ENCODE peak calls at places on chromosomes 2 and 18, in seven cellular contexts. A is breast epithelium, X is HepG2, U is dorsolateral prefrontal cortex, S is NB4, M is GM23248, N is fibroblast of pulmonary artery. Y is an unnamed sample.

GRCh38 chr18:59834267-59834666 is 65.5 kb upstream of the PMAIP1 start:
- DNase-seq in A (no peak), X (no peak), U (no peak), S (no peak), M (no peak), N (no peak), Y (no peak)

GRCh38 chr2:236969767-236970655 is 115.7 kb upstream of the COPS8 start:
- DNase-seq in A (no peak), X (no peak), U (no peak), S (no peak), M (peak), N (no peak), Y (no peak)

GRCh38 chr2:76464310-76464709 is 753.6 kb upstream of the GCFC2 start:
- DNase-seq in A (no peak), X (no peak), U (no peak), S (no peak), M (no peak), N (no peak), Y (no peak)

GRCh38 chr2:215973954-215974699 is 39.2 kb downstream of the MREG start:
- DNase-seq in A (no peak), X (no peak), U (no peak), S (peak), M (peak), N (peak), Y (peak)

GRCh38 chr2:237879058-237879430 is 19.6 kb downstream of the RAMP1 start:
- DNase-seq in A (no peak), X (no peak), U (no peak), S (no peak), M (peak), N (peak), Y (no peak)

GRCh38 chr2:118348380-118349024 is 260.2 kb downstream of the INSIG2 start:
- DNase-seq in A (no peak), X (no peak), U (no peak), S (no peak), M (no peak), N (no peak), Y (no peak)

GRCh38 chr18:79927597-79928562 is 23.6 kb downstream of the SLC66A2 start:
- DNase-seq in A (peak), X (no peak), U (peak), S (no peak), M (no peak), N (no peak), Y (peak)

GRCh38 chr18:8603663-8604520 is 5.3 kb upstream of the RAB12 start:
- DNase-seq in A (no peak), X (no peak), U (no peak), S (peak), M (no peak), N (no peak), Y (no peak)

GRCh38 chr2:207258191-207258991 is 92.6 kb upstream of the KLF7 start:
- DNase-seq in A (peak), X (no peak), U (no peak), S (peak), M (peak), N (peak), Y (no peak)

GRCh38 chr2:170817999-170818293 is 1.3 kb downstream of the GAD1 start:
- DNase-seq in A (no peak), X (no peak), U (no peak), S (no peak), M (no peak), N (no peak), Y (no peak)

GRCh38 chr2:37985333-37985732 is 60.2 kb downstream of the RMDN2 start:
- DNase-seq in A (no peak), X (no peak), U (no peak), S (peak), M (peak), N (peak), Y (no peak)

GRCh38 chr2:66849128-66849527 is 414.2 kb downstream of the MEIS1 start:
- DNase-seq in A (no peak), X (no peak), U (no peak), S (no peak), M (no peak), N (no peak), Y (peak)

GRCh38 chr2:177161741-177162440 is 50.7 kb upstream of the HNRNPA3 start:
- DNase-seq in A (no peak), X (no peak), U (no peak), S (peak), M (peak), N (peak), Y (peak)

GRCh38 chr2:128313076-128313836 is 5.4 kb downstream of the HS6ST1 start:
- DNase-seq in A (peak), X (no peak), U (no peak), S (peak), M (peak), N (peak), Y (peak)

GRCh38 chr2:126832757-126833156 is 65.9 kb upstream of the TEX51 start:
- DNase-seq in A (no peak), X (no peak), U (no peak), S (no peak), M (no peak), N (no peak), Y (no peak)

GRCh38 chr2:28052691-28053090 is 162.2 kb downstream of the BABAM2 start:
- DNase-seq in A (no peak), X (no peak), U (no peak), S (no peak), M (peak), N (peak), Y (no peak)

GRCh38 chr2:177998006-177998405 is 74.6 kb downstream of the PDE11A start:
- DNase-seq in A (no peak), X (no peak), U (no peak), S (no peak), M (peak), N (peak), Y (no peak)

GRCh38 chr2:158722266-158723105 is 72.6 kb upstream of the DAPL1 start:
- DNase-seq in A (no peak), X (no peak), U (no peak), S (no peak), M (no peak), N (no peak), Y (no peak)

GRCh38 chr2:191666733-191667132 is 11.2 kb upstream of the NABP1 start:
- DNase-seq in A (no peak), X (no peak), U (no peak), S (peak), M (peak), N (peak), Y (no peak)

GRCh38 chr2:160379399-160379798 is 114.2 kb downstream of the RBMS1 start:
- DNase-seq in A (no peak), X (no peak), U (no peak), S (peak), M (peak), N (peak), Y (no peak)

GRCh38 chr2:36559221-36559942 is 38.6 kb downstream of the FEZ2 start:
- DNase-seq in A (no peak), X (no peak), U (no peak), S (no peak), M (no peak), N (no peak), Y (no peak)

GRCh38 chr18:5628512-5629255 is 84.9 kb upstream of the EPB41L3 start:
- DNase-seq in A (no peak), X (no peak), U (peak), S (no peak), M (peak), N (peak), Y (peak)

GRCh38 chr18:765764-766549 is 46.1 kb downstream of the YES1 start:
- DNase-seq in A (no peak), X (no peak), U (no peak), S (no peak), M (no peak), N (no peak), Y (no peak)

GRCh38 chr2:43778233-43778632 is 4.4 kb downstream of the DYNC2LI1 start:
- DNase-seq in A (no peak), X (no peak), U (no peak), S (no peak), M (no peak), N (no peak), Y (no peak)

GRCh38 chr2:11773111-11773510 is 26.7 kb downstream of the LPIN1 start:
- DNase-seq in A (no peak), X (no peak), U (no peak), S (no peak), M (no peak), N (no peak), Y (no peak)

GRCh38 chr2:36361396-36361795 is 5.8 kb downstream of the CRIM1 start:
- DNase-seq in A (no peak), X (no peak), U (no peak), S (no peak), M (peak), N (peak), Y (no peak)

GRCh38 chr2:95024960-95025405 is 525 bp upstream of the MAL start:
- DNase-seq in A (no peak), X (no peak), U (no peak), S (no peak), M (no peak), N (no peak), Y (no peak)

GRCh38 chr18:49811151-49811938 is 2.0 kb downstream of the ACAA2 start:
- DNase-seq in A (no peak), X (no peak), U (no peak), S (no peak), M (peak), N (no peak), Y (no peak)
- H3K4me3 ChIP-seq in A (no peak), X (peak), U (no peak), S (peak), M (peak), N (peak), Y (no peak)

GRCh38 chr18:7565677-7566076 is 1.4 kb upstream of the PTPRM start:
- DNase-seq in A (no peak), X (no peak), U (no peak), S (no peak), M (no peak), N (no peak), Y (no peak)
- H3K4me3 ChIP-seq in A (peak), X (no peak), U (peak), S (no peak), M (peak), N (peak), Y (no peak)

GRCh38 chr2:102103992-102104871 is 38.3 kb upstream of the IL1R1 start:
- DNase-seq in A (no peak), X (no peak), U (no peak), S (no peak), M (peak), N (peak), Y (peak)
- H3K4me3 ChIP-seq in A (peak), X (no peak), U (peak), S (no peak), M (peak), N (peak), Y (no peak)

DNA sequence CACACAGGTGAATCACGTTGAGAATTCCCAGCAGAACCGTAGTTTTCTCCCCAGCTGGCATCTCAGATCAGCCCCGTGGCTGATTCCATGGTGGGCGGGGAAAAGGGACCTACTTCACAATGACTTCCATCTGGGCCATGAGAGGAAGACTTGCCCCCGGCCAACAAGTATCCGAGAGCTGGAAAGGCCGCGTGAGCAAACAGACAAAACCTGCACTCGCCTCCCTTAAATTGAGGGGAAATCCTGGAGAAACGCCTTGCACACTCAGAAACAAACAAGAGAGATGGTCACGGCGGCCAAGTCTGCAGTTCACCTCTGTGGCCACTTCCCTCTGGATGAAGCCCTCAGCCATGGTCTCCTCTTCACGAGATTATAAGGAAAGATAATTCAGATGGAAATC is 39.5 kb upstream of the TPO start:
- DNase-seq in A (no peak), X (no peak), U (no peak), S (no peak), M (no peak), N (no peak), Y (no peak)
- H3K4me3 ChIP-seq in A (peak), X (no peak), U (no peak), S (no peak), M (no peak), N (no peak), Y (no peak)

GRCh38 chr2:53131416-53131815 is 636.2 kb upstream of the CHAC2 start:
- DNase-seq in A (no peak), X (no peak), U (no peak), S (no peak), M (peak), N (peak), Y (no peak)

GRCh38 chr2:53127061-53127650 is 640.4 kb upstream of the CHAC2 start:
- DNase-seq in A (no peak), X (no peak), U (no peak), S (no peak), M (no peak), N (no peak), Y (peak)

GRCh38 chr2:53130441-53130943 is 637.1 kb upstream of the CHAC2 start:
- DNase-seq in A (no peak), X (no peak), U (no peak), S (no peak), M (peak), N (peak), Y (no peak)

GRCh38 chr2:53129851-53130250 is 637.8 kb upstream of the CHAC2 start:
- DNase-seq in A (no peak), X (no peak), U (no peak), S (peak), M (peak), N (peak), Y (no peak)
- H3K4me3 ChIP-seq in A (no peak), X (no peak), U (no peak), S (no peak), M (peak), N (no peak), Y (no peak)

DNA sequence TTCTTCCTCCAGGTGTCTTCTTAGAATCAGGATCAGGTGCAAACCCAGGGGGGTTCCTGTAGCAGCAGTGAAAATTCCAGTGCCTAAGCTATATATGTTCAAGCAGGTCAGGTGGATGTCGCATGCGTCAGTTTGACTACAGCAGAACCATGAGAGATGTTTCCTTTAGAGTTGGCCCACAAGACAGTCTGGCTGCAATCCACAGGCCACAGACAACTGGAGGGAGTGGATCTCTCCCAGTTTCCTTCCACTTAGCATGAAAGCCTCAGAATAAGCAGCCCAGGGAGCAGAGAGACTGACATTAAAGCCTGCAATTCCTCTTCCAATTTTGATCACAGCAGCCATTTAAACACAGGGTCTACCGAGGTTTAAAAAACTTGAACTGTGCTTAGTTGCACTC is 1.1 kb upstream of the KCNE4 start:
- DNase-seq in A (no peak), X (no peak), U (no peak), S (no peak), M (peak), N (no peak), Y (no peak)
- H3K4me3 ChIP-seq in A (no peak), X (no peak), U (peak), S (no peak), M (no peak), N (no peak), Y (no peak)

DNA sequence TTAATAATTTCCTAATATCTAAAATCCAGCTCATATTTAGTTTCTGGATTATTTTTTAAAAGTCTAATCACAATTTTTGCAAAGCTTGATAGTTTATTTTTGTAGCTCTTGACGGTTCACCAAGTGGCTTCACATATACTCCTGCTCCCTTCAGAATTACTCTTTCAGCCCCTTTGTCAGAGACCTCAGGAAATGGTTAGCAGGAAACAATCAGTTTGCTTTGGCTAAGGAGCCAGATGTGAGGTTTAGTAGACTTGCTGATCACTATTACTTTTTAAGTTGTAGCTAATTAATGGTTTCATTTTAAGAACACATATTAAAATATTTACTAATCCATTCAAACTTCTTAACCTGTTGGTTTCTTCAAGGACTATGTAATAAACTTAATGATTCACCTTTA is 2.3 kb downstream of the RBBP8 start:
- DNase-seq in A (no peak), X (no peak), U (no peak), S (peak), M (no peak), N (peak), Y (no peak)
- H3K4me3 ChIP-seq in A (no peak), X (no peak), U (no peak), S (peak), M (no peak), N (no peak), Y (no peak)

GRCh38 chr2:70897977-70898226 is 37.8 kb upstream of the ATP6V1B1 start:
- DNase-seq in A (no peak), X (no peak), U (no peak), S (no peak), M (no peak), N (no peak), Y (no peak)

GRCh38 chr2:70895998-70896764 is 39.5 kb upstream of the ATP6V1B1 start:
- DNase-seq in A (no peak), X (no peak), U (no peak), S (no peak), M (no peak), N (no peak), Y (no peak)

GRCh38 chr2:70897203-70897976 is 38.3 kb upstream of the ATP6V1B1 start:
- DNase-seq in A (no peak), X (no peak), U (no peak), S (peak), M (peak), N (peak), Y (no peak)

GRCh38 chr2:70896765-70897202 is 38.9 kb upstream of the ATP6V1B1 start:
- DNase-seq in A (no peak), X (no peak), U (no peak), S (peak), M (no peak), N (no peak), Y (no peak)

GRCh38 chr2:70898363-70899240 is 37.1 kb upstream of the ATP6V1B1 start:
- DNase-seq in A (no peak), X (no peak), U (no peak), S (no peak), M (no peak), N (no peak), Y (no peak)
- H3K4me3 ChIP-seq in A (no peak), X (no peak), U (no peak), S (no peak), M (no peak), N (no peak), Y (no peak)

Y was measured in body of pancreas.